ENCODE peak calls at places on chromosomes 12 and 14, in four cellular contexts. Q is mucosa of descending colon, U is psoas muscle, Y is fibroblast of lung. P is an unnamed sample.

GRCh38 chr12:49909826-49910225 is 6.1 kb upstream of the FAIM2 start:
- DNase-seq in Q (no peak), U (peak; percentile 42), Y (peak; percentile 55), P (no peak)

GRCh38 chr14:40985584-40985983 is 621.1 kb upstream of the LRFN5 start:
- DNase-seq in Q (no peak), U (no peak), Y (no peak), P (no peak)

GRCh38 chr14:101405171-101405883 is 156.0 kb upstream of the DIO3 start:
- DNase-seq in Q (no peak), U (no peak), Y (peak; percentile 99), P (no peak)

GRCh38 chr14:60753264-60754126 is 18.9 kb downstream of the MNAT1 start:
- DNase-seq in Q (no peak), U (no peak), Y (peak; percentile 66), P (no peak)

GRCh38 chr14:53035796-53036195 is 84.9 kb upstream of the FERMT2 start:
- DNase-seq in Q (no peak), U (no peak), Y (peak; percentile 53), P (no peak)

GRCh38 chr12:132686831-132687210 is 321 bp downstream of the POLE start:
- DNase-seq in Q (no peak), U (no peak), Y (no peak), P (no peak)

GRCh38 chr12:12301122-12301521 is 34.3 kb upstream of the LRP6 start:
- DNase-seq in Q (no peak), U (no peak), Y (no peak), P (no peak)

GRCh38 chr12:69500631-69501030 is 30.4 kb downstream of the FRS2 start:
- DNase-seq in Q (no peak), U (no peak), Y (no peak), P (no peak)

GRCh38 chr12:69189378-69189978 is 49.9 kb upstream of the CPSF6 start:
- DNase-seq in Q (no peak), U (no peak), Y (no peak), P (no peak)

GRCh38 chr14:90666571-90666970 is 149.7 kb downstream of the TTC7B start:
- DNase-seq in Q (no peak), U (no peak), Y (no peak), P (peak; percentile 12)

GRCh38 chr14:79855789-79856188 is 355.5 kb downstream of the DIO2 start:
- DNase-seq in Q (no peak), U (no peak), Y (no peak), P (no peak)

GRCh38 chr12:9869307-9870161 is at the start of gene CLEC2B:
- DNase-seq in Q (no peak), U (no peak), Y (peak; percentile 90), P (peak; percentile 81)

GRCh38 chr14:79699206-79699605 is 512.1 kb downstream of the DIO2 start:
- DNase-seq in Q (no peak), U (no peak), Y (no peak), P (no peak)

GRCh38 chr12:94799136-94799535 is 148.8 kb upstream of the TMCC3 start:
- DNase-seq in Q (no peak), U (no peak), Y (no peak), P (no peak)

GRCh38 chr12:77213316-77213715 is 147.9 kb upstream of the E2F7 start:
- DNase-seq in Q (no peak), U (no peak), Y (no peak), P (no peak)

GRCh38 chr14:70648374-70648773 is 6.7 kb downstream of the TTC9 start:
- DNase-seq in Q (no peak), U (no peak), Y (no peak), P (no peak)

GRCh38 chr12:7016958-7017571 is 1.2 kb downstream of the LPCAT3 start:
- DNase-seq in Q (no peak), U (no peak), Y (no peak), P (no peak)

GRCh38 chr12:132453361-132454133 is 36.4 kb upstream of the FBRSL1 start:
- DNase-seq in Q (no peak), U (no peak), Y (peak; percentile 54), P (peak; percentile 56)

GRCh38 chr12:15268927-15269552 is 47.8 kb upstream of the RERG start:
- DNase-seq in Q (no peak), U (no peak), Y (peak; percentile 87), P (no peak)

GRCh38 chr12:74890237-74890599 is 319.4 kb downstream of the KCNC2 start:
- DNase-seq in Q (no peak), U (no peak), Y (peak; percentile 83), P (peak; percentile 34)

GRCh38 chr12:96195845-96196451 is 1.8 kb downstream of the ELK3 start:
- DNase-seq in Q (no peak), U (no peak), Y (peak; percentile 57), P (no peak)

GRCh38 chr12:132310181-132311040 is 19.0 kb downstream of the GALNT9 start:
- DNase-seq in Q (peak; percentile 27), U (peak; percentile 26), Y (no peak), P (no peak)

GRCh38 chr12:67593041-67593870 is 55.3 kb upstream of the DYRK2 start:
- DNase-seq in Q (no peak), U (no peak), Y (peak; percentile 4), P (no peak)

GRCh38 chr14:36069535-36069900 is 107.0 kb downstream of the PTCSC3 start:
- DNase-seq in Q (no peak), U (no peak), Y (peak; percentile 24), P (no peak)

GRCh38 chr14:31025335-31026075 is at the start of gene AP4S1:
- DNase-seq in Q (peak; percentile 77), U (peak; percentile 74), Y (peak; percentile 26), P (no peak)

GRCh38 chr12:116222358-116222757 is 55.1 kb downstream of the MED13L start:
- DNase-seq in Q (no peak), U (no peak), Y (peak; percentile 96), P (peak; percentile 35)

GRCh38 chr12:116216022-116216756 is 61.3 kb downstream of the MED13L start:
- DNase-seq in Q (no peak), U (no peak), Y (no peak), P (no peak)

GRCh38 chr12:116217045-116217444 is 60.4 kb downstream of the MED13L start:
- DNase-seq in Q (no peak), U (no peak), Y (no peak), P (no peak)

GRCh38 chr12:116215021-116215420 is 62.5 kb downstream of the MED13L start:
- DNase-seq in Q (no peak), U (no peak), Y (no peak), P (no peak)

DNA sequence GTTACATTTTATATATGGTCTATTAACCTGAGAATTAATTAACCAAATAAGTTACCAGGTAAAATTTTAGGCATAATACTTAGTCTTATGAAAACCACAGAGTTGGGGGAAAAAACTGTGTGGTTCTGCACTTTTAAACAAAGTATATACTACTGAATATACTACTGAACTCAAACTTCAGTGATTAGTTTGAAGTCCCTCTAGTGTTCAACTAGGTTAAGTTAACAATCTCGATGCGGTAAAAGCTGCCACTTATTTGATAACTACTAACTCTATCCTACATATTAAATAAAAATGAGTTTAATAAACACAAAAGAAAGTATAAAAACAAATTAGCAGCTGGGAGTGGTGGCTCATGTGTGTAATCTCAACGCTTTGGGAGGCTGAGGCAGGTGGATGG is 56.7 kb downstream of the MED13L start:
- DNase-seq in Q (no peak), U (no peak), Y (no peak), P (no peak)
- TF ChIP-seq CTCF in Q (no peak), U (no peak), Y (no peak), P (no peak)

GRCh38 chr14:103698380-103699260 is 16.6 kb downstream of the XRCC3 start:
- DNase-seq in Q (peak; percentile 87), U (peak; percentile 51), Y (no peak), P (no peak)
- H3K4me3 ChIP-seq in Q (no peak overlapping the region), U (no peak overlapping the region), Y (no peak overlapping the region), P (no peak overlapping the region)

GRCh38 chr12:110048242-110049027 is at the start of gene C12orf76:
- DNase-seq in Q (peak; percentile 97), U (peak; percentile 95), Y (peak; percentile 98), P (peak; percentile 87)
- TF ChIP-seq CTCF in Q (no peak), U (no peak), Y (no peak), P (no peak)

GRCh38 chr12:130873825-130874224 is 2.0 kb downstream of the RAN start:
- DNase-seq in Q (no peak), U (no peak), Y (no peak), P (no peak)
- H3K4me3 ChIP-seq in Q (no peak overlapping the region), U (peak overlapping the region; percentile 75), Y (peak overlapping the region; percentile 92), P (no peak overlapping the region)

P was measured in BJ.